ENCODE peak calls at places on chromosomes 11 and 22, in ten cellular contexts. Y is uterus, U is ovary, W is tibial artery, R is lung, Q is WERI-Rb-1, B is breast epithelium, G is neural progenitor cell, N is left ventricle myocardium inferior, M is suprapubic skin. F is an unnamed sample.

GRCh38 chr11:45665206-45665932 is at the start of gene CHST1:
- DNase-seq in U (peak), M (peak), G (peak), R (peak), N (peak), B (no peak), Q (peak), W (peak), Y (peak), F (no peak)

GRCh38 chr11:123301696-123302400 is 106.8 kb upstream of the CLMP start:
- DNase-seq in W (peak), N (peak), M (peak), G (peak), Y (peak), U (peak), Q (peak), R (peak), B (no peak), F (no peak)

GRCh38 chr11:97702948-97703347 is 1313.1 kb downstream of the JRKL start:
- DNase-seq in Y (no peak), N (no peak), U (no peak), B (no peak), Q (no peak), M (no peak), W (no peak), G (no peak), R (no peak), F (no peak)

GRCh38 chr11:75969626-75970308 is 154.8 kb downstream of the UVRAG start:
- DNase-seq in U (no peak), N (no peak), Q (no peak), R (no peak), W (no peak), M (no peak), G (no peak), B (no peak), Y (no peak), F (no peak)

GRCh38 chr11:95831198-95831883 is 41.0 kb downstream of the CEP57 start:
- DNase-seq in W (no peak), G (no peak), N (no peak), M (no peak), U (no peak), R (no peak), Y (no peak), Q (no peak), B (no peak), F (no peak)

GRCh38 chr11:2891901-2892214 is 6.3 kb upstream of the CDKN1C start:
- DNase-seq in R (peak), N (peak), M (no peak), G (no peak), W (no peak), U (peak), Y (peak), B (no peak), Q (peak), F (no peak)

GRCh38 chr11:8063319-8063718 is 17.7 kb upstream of the TUB start:
- DNase-seq in Y (peak), Q (no peak), N (no peak), R (no peak), M (peak), W (peak), G (no peak), B (no peak), U (peak), F (peak)

GRCh38 chr11:3609416-3610265 is 32.2 kb downstream of the ART5 start:
- DNase-seq in R (no peak), G (peak), W (no peak), N (no peak), Y (no peak), Q (peak), M (no peak), U (no peak), B (no peak), F (no peak)

GRCh38 chr11:15199693-15200092 is 85.0 kb downstream of the INSC start:
- DNase-seq in R (no peak), Q (no peak), U (no peak), N (peak), Y (no peak), M (no peak), W (peak), B (peak), G (no peak), F (no peak)

GRCh38 chr11:78298216-78298860 is 109.6 kb downstream of the USP35 start:
- DNase-seq in G (peak), W (no peak), N (no peak), R (no peak), Q (no peak), U (no peak), M (no peak), Y (no peak), B (no peak), F (no peak)

GRCh38 chr11:32526715-32527114 is 56.9 kb upstream of the EIF3M start:
- DNase-seq in R (no peak), M (no peak), Q (no peak), G (no peak), U (no peak), W (no peak), N (no peak), Y (no peak), B (no peak), F (no peak)

GRCh38 chr11:35579557-35580396 is 38.5 kb upstream of the FJX1 start:
- DNase-seq in N (no peak), G (no peak), M (no peak), R (no peak), B (no peak), U (no peak), Y (no peak), W (no peak), Q (no peak), F (no peak)

GRCh38 chr11:93054881-93055280 is 85.4 kb downstream of the MTNR1B start:
- DNase-seq in B (no peak), R (no peak), M (no peak), G (no peak), N (no peak), W (no peak), U (no peak), Y (no peak), Q (no peak), F (no peak)

GRCh38 chr11:113615773-113616172 is 90.3 kb downstream of the TMPRSS5 start:
- DNase-seq in U (no peak), N (no peak), B (no peak), W (no peak), G (no peak), Y (no peak), M (no peak), Q (no peak), R (no peak), F (no peak)

GRCh38 chr22:49712195-49712791 is 115.4 kb downstream of the BRD1 start:
- DNase-seq in Q (no peak), U (no peak), W (no peak), N (no peak), M (no peak), R (no peak), G (peak), B (no peak), Y (no peak), F (no peak)

GRCh38 chr22:49464024-49464423 is 363.6 kb downstream of the BRD1 start:
- DNase-seq in B (no peak), R (no peak), M (no peak), G (no peak), U (no peak), Y (no peak), Q (no peak), W (no peak), N (no peak), F (no peak)

DNA sequence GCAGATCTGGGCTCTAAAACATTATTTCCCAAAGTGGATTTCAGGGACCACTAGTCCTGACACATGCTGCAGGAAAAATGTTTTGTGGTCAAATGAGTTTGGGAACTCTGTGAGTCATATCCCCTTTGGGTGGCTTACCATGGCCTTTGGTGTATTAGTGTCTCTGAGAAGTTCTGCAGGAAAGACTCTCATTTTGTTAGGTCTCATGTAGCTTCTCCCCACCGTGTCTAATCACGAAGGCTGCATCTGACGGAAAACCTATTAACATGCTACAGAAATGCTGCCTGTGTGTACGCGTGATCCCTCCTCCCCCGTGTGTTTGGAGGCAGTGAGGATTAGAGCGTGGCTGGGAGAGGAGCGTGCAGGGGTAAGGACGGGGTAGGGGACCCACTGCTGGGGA is 191.7 kb downstream of the ST3GAL4 start:
- DNase-seq in R (no peak), M (no peak), G (no peak), N (no peak), Y (no peak), U (no peak), Q (peak), W (no peak), B (no peak), F (no peak)
- H3K4me3 ChIP-seq in R (no peak), M (no peak), G (no peak), N (no peak), Y (no peak), U (no peak), Q (peak), W (no peak), B (no peak), F (no peak)

DNA sequence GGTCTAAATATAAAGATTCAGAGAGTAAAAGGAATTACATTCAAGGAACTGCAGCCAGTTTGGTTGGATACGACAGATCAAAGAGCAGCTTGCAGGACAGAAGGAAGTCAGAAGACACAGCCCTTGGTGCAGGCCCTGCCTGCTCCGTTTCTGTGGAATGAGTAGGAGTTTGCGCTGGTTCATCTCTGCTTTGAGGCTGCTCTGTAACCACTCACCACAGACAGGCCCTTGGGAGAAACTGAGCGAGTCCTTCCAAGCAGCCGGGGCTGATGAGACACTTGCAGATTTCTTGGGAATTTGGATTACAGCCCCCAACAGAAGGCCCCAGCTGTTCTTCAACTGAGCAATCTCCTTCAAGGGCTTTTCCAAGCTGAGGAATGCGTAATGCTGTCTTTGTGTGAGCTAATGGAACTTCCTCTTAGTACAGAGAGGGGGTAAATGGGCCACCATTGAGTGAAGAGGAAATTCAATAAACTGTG is 16.4 kb downstream of the IL10RA start:
- DNase-seq in Y (peak), R (peak), W (no peak), N (peak), U (peak), G (peak), Q (no peak), M (no peak), B (no peak), F (no peak)
- H3K27ac ChIP-seq in Y (peak), R (peak), W (no peak), N (peak), U (no peak), G (peak), Q (no peak), M (peak), B (no peak), F (peak)

GRCh38 chr11:111999111-111999510 is 26.1 kb upstream of the DLAT start:
- DNase-seq in U (no peak), G (no peak), M (no peak), Y (no peak), B (no peak), W (no peak), Q (no peak), R (no peak), N (no peak), F (no peak)

GRCh38 chr11:112005422-112006094 is 19.6 kb upstream of the DLAT start:
- DNase-seq in Y (no peak), B (no peak), G (no peak), R (no peak), W (no peak), Q (no peak), N (no peak), U (no peak), M (no peak), F (no peak)

GRCh38 chr11:112000703-112001102 is 24.5 kb upstream of the DLAT start:
- DNase-seq in M (no peak), B (no peak), R (no peak), N (no peak), W (no peak), Q (no peak), Y (no peak), G (no peak), U (no peak), F (no peak)

GRCh38 chr11:112002491-112003216 is 22.6 kb upstream of the DLAT start:
- DNase-seq in N (no peak), M (no peak), U (no peak), R (no peak), Q (no peak), Y (no peak), G (no peak), W (no peak), B (no peak), F (no peak)

GRCh38 chr11:112004389-112004788 is 20.8 kb upstream of the DLAT start:
- DNase-seq in W (no peak), R (no peak), B (no peak), Q (no peak), Y (no peak), N (no peak), M (no peak), G (no peak), U (no peak), F (no peak)
- TF ChIP-seq CTCF in W (no peak), R (no peak), B (no peak), Q (peak), Y (no peak), N (peak), M (peak), G (peak), U (no peak), F (no peak)

DNA sequence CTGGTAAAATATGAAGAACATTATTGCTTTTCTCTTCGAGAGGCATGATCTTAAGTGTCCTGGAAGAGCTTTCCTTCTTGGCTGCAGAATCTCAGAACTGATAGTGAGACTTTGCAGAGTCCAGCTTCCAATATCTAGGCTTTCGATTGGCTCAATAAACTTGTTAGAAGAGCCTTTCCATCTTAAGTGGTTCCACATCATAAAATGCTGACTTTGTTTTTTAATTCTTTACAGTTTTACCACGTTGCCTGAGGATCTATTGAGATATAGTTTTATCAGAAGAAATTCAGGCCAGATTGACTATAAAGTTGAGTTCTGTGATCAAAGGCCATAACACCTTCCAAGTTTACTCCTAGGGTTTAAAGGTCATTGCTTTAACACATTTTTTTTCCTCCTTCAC is 15.6 kb upstream of the DNAJB7 start:
- DNase-seq in M (no peak), G (no peak), Q (no peak), U (no peak), B (no peak), Y (no peak), R (no peak), W (no peak), N (no peak), F (no peak)
- H3K4me3 ChIP-seq in M (no peak), G (no peak), Q (no peak), U (no peak), B (no peak), Y (no peak), R (no peak), W (no peak), N (no peak), F (no peak)